ENCODE peak calls at places on chromosomes 7 and 10, in ten cellular contexts. Z is heart left ventricle; H is prostate gland; N is CD8-positive, alpha-beta T cell; J is HFF-Myc; T is A549; V is AG04450; S is mammary epithelial cell; E is tibial nerve; Y is dorsolateral prefrontal cortex. B is an unnamed sample.

GRCh38 chr10:66925896-66926719 is at the start of gene LRRTM3:
- DNase-seq in Z (no peak), H (peak), N (no peak), J (peak), T (peak), V (peak), S (peak), E (no peak), Y (peak), B (peak)

GRCh38 chr10:62911210-62911963 is 95.2 kb upstream of the EGR2 start:
- DNase-seq in Z (no peak), H (no peak), N (no peak), J (no peak), T (no peak), V (no peak), S (peak), E (no peak), Y (no peak), B (no peak)

GRCh38 chr10:99536400-99537254 is 3.9 kb downstream of the NKX2-3 start:
- DNase-seq in Z (no peak), H (no peak), N (no peak), J (no peak), T (no peak), V (no peak), S (no peak), E (no peak), Y (no peak), B (no peak)

GRCh38 chr7:79778786-79779382 is 325.4 kb upstream of the MAGI2 start:
- DNase-seq in Z (no peak), H (no peak), N (no peak), J (peak), T (no peak), V (peak), S (peak), E (no peak), Y (no peak), B (no peak)

GRCh38 chr7:26863504-26864308 is 684 bp downstream of the SKAP2 start:
- DNase-seq in Z (no peak), H (no peak), N (no peak), J (no peak), T (peak), V (no peak), S (peak), E (peak), Y (no peak), B (no peak)

GRCh38 chr10:69839696-69840345 is 38.1 kb downstream of the COL13A1 start:
- DNase-seq in Z (peak), H (no peak), N (no peak), J (no peak), T (no peak), V (no peak), S (peak), E (no peak), Y (peak), B (no peak)

GRCh38 chr7:142632291-142633134 is 116.8 kb upstream of the PRSS1 start:
- DNase-seq in Z (peak), H (peak), N (peak), J (peak), T (peak), V (no peak), S (peak), E (no peak), Y (peak), B (no peak)

GRCh38 chr10:52135101-52135500 is 179.0 kb upstream of the DKK1 start:
- DNase-seq in Z (no peak), H (no peak), N (no peak), J (no peak), T (no peak), V (no peak), S (peak), E (no peak), Y (no peak), B (no peak)

GRCh38 chr10:63206997-63207952 is 74.1 kb downstream of the NRBF2 start:
- DNase-seq in Z (no peak), H (peak), N (no peak), J (peak), T (no peak), V (peak), S (peak), E (no peak), Y (no peak), B (no peak)

GRCh38 chr10:24811906-24812305 is 88.2 kb upstream of the ARHGAP21 start:
- DNase-seq in Z (no peak), H (no peak), N (no peak), J (no peak), T (no peak), V (no peak), S (no peak), E (peak), Y (peak), B (no peak)

GRCh38 chr10:116127296-116127695 is 145.7 kb downstream of the GFRA1 start:
- DNase-seq in Z (no peak), H (peak), N (no peak), J (no peak), T (no peak), V (no peak), S (no peak), E (no peak), Y (no peak), B (no peak)

DNA sequence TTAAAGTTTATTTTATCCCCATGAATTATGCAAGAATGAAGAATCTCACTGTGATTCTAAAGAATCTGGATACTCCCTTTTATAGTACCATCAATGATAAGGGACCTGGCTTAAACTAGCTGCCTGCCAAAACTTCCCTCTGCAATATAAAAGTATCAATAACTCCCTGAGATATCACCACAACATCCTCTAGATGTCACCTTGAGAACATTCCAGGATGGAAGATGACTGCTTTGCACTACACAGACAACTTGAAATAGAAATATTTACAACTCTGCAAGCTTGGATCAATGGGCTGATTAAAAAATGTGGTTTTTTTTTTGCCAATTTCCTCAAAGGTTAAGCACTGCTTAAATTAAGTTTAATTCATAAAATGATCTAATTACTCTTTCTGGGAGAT is 142.0 kb downstream of the SLC25A13 start:
- DNase-seq in Z (no peak), H (no peak), N (no peak), J (no peak), T (no peak), V (no peak), S (no peak), E (no peak), Y (no peak), B (no peak)
- TF ChIP-seq CTCF in Z (no peak), H (no peak), N (no peak), J (no peak), T (no peak), V (no peak), S (no peak), E (no peak), Y (no peak), B (no peak)

GRCh38 chr10:98262571-98262970 is 5.4 kb downstream of the LOXL4 start:
- DNase-seq in Z (peak), H (no peak), N (no peak), J (no peak), T (no peak), V (no peak), S (peak), E (no peak), Y (no peak), B (no peak)
- TF ChIP-seq CTCF in Z (peak), H (no peak), N (no peak), J (peak), T (peak), V (peak), S (peak), E (peak), Y (peak), B (no peak)

GRCh38 chr10:22217842-22218241 is at the start of gene EBLN1:
- DNase-seq in Z (no peak), H (no peak), N (no peak), J (no peak), T (no peak), V (no peak), S (no peak), E (no peak), Y (no peak), B (no peak)

GRCh38 chr10:22219308-22219707 is 1.5 kb upstream of the EBLN1 start:
- DNase-seq in Z (no peak), H (no peak), N (no peak), J (no peak), T (no peak), V (no peak), S (peak), E (no peak), Y (no peak), B (no peak)

GRCh38 chr10:22222236-22223190 is 4.7 kb upstream of the EBLN1 start:
- DNase-seq in Z (no peak), H (no peak), N (no peak), J (no peak), T (no peak), V (no peak), S (no peak), E (no peak), Y (no peak), B (no peak)

GRCh38 chr10:22218448-22218847 is 633 bp upstream of the EBLN1 start:
- DNase-seq in Z (no peak), H (no peak), N (no peak), J (no peak), T (no peak), V (no peak), S (no peak), E (no peak), Y (no peak), B (no peak)
- TF ChIP-seq CTCF in Z (no peak), H (no peak), N (no peak), J (no peak), T (no peak), V (no peak), S (no peak), E (no peak), Y (no peak), B (no peak)

GRCh38 chr10:44306762-44307161 is 78.1 kb downstream of the CXCL12 start:
- DNase-seq in Z (no peak), H (no peak), N (no peak), J (no peak), T (no peak), V (no peak), S (no peak), E (no peak), Y (no peak), B (no peak)
- TF ChIP-seq CTCF in Z (peak), H (peak), N (no peak), J (peak), T (peak), V (peak), S (no peak), E (no peak), Y (no peak), B (no peak)

DNA sequence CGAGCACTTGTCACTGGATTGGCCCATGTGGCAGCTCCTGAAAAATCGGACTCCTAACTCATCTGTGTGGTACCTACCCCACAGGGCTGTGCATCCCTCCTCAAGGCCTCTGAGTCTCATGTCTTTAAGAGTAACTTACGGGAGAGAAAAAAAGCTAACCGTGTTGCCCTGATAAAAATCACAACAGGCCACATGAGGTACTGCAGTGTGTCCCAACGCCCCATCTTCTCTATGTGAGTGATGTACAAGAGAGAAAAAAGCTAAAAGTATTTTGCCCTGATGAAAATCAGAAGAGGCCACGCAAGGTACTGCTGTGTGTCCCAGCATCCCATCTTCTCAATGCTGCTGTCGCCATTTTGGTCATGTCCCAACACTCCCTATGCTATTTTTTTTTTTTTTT is 41.2 kb upstream of the ADRB1 start:
- DNase-seq in Z (no peak), H (no peak), N (no peak), J (no peak), T (peak), V (no peak), S (no peak), E (no peak), Y (no peak), B (no peak)
- TF ChIP-seq CTCF in Z (no peak), H (no peak), N (no peak), J (no peak), T (no peak), V (no peak), S (no peak), E (no peak), Y (no peak), B (peak)

DNA sequence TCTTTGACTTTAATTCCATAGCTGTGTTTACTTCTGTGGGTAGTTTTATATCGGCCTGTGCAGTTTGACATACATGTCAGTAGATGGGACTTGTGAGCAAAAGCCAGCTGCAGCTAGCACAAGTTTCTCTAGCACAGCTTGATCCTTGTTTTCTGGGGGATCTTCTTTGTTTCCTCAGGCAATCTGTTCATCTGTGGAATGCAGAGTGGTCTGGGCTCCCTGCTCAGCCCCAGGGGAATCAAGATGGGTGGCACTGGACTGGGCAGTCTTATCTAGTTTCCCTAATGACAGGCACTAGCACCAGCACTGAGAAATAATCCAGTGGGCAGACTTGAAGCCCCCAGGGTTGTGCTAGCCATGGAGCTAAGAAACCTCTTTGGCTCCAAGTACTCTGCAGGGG is 40.8 kb downstream of the CYP2C19 start:
- DNase-seq in Z (no peak), H (no peak), N (no peak), J (no peak), T (no peak), V (no peak), S (no peak), E (no peak), Y (no peak), B (no peak)
- TF ChIP-seq CTCF in Z (no peak), H (no peak), N (no peak), J (no peak), T (no peak), V (no peak), S (no peak), E (no peak), Y (no peak), B (no peak)

GRCh38 chr10:75853085-75853484 is 421.7 kb downstream of the LRMDA start:
- DNase-seq in Z (no peak), H (no peak), N (no peak), J (no peak), T (peak), V (no peak), S (no peak), E (no peak), Y (no peak), B (no peak)
- TF ChIP-seq CTCF in Z (no peak), H (no peak), N (no peak), J (peak), T (peak), V (peak), S (peak), E (peak), Y (peak), B (peak)

GRCh38 chr7:132321387-132321786 is 254.9 kb downstream of the PLXNA4 start:
- DNase-seq in Z (no peak), H (no peak), N (no peak), J (peak), T (no peak), V (no peak), S (no peak), E (no peak), Y (no peak), B (no peak)
- TF ChIP-seq CTCF in Z (no peak), H (no peak), N (no peak), J (peak), T (no peak), V (no peak), S (no peak), E (no peak), Y (no peak), B (no peak)

B was measured in mesothelial cell of epicardium.